ENCODE peak calls at places on chromosome 9, in eight cellular contexts. Q, F, N, Z, S, G, E and T are unnamed samples. For H3K36me3, the result is how much of the 10 kb centered on the place peaks cover.

GRCh38 chr9:96376926-96377874 is 6.3 kb downstream of the SLC35D2 start:
- DNase-seq in Q (peak), F (peak), N (no peak), Z (no peak), S (peak), G (no peak), E (no peak), T (peak)

GRCh38 chr9:35816708-35817107 is 1.9 kb upstream of the HINT2 start:
- DNase-seq in Q (no peak), F (no peak), N (no peak), Z (no peak), S (peak), G (no peak), E (no peak), T (no peak)

GRCh38 chr9:107283621-107284616 is 840 bp downstream of the RAD23B start:
- DNase-seq in Q (peak), F (peak), N (peak), Z (peak), S (peak), G (peak), E (peak), T (peak)

GRCh38 chr9:84481819-84482218 is 141.3 kb upstream of the SLC28A3 start:
- DNase-seq in Q (no peak), F (no peak), N (no peak), Z (no peak), S (no peak), G (no peak), E (no peak), T (no peak)

GRCh38 chr9:134333234-134333873 is 7.1 kb downstream of the RXRA start:
- DNase-seq in Q (no peak), F (no peak), N (no peak), Z (no peak), S (peak), G (no peak), E (no peak), T (peak)

GRCh38 chr9:81146684-81147337 is 542.5 kb downstream of the TLE1 start:
- DNase-seq in Q (peak), F (no peak), N (no peak), Z (no peak), S (no peak), G (no peak), E (no peak), T (no peak)

GRCh38 chr9:114869845-114870244 is 60.5 kb downstream of the TNFSF8 start:
- DNase-seq in Q (no peak), F (peak), N (no peak), Z (no peak), S (peak), G (no peak), E (no peak), T (peak)

GRCh38 chr9:124779368-124780059 is 2.6 kb downstream of the OLFML2A start:
- DNase-seq in Q (peak), F (no peak), N (no peak), Z (no peak), S (peak), G (peak), E (peak), T (no peak)

GRCh38 chr9:137800196-137801022 is 77.2 kb upstream of the CACNA1B start:
- DNase-seq in Q (no peak), F (no peak), N (no peak), Z (no peak), S (no peak), G (no peak), E (no peak), T (no peak)

GRCh38 chr9:30039712-30040111 is 2344.7 kb upstream of the ACO1 start:
- DNase-seq in Q (no peak), F (no peak), N (no peak), Z (no peak), S (no peak), G (no peak), E (no peak), T (no peak)

GRCh38 chr9:133107245-133107722 is 13.8 kb downstream of the RALGDS start:
- DNase-seq in Q (no peak), F (no peak), N (peak), Z (no peak), S (no peak), G (peak), E (no peak), T (no peak)

GRCh38 chr9:17967731-17968130 is 388.9 kb downstream of the SH3GL2 start:
- DNase-seq in Q (no peak), F (no peak), N (no peak), Z (no peak), S (no peak), G (no peak), E (no peak), T (no peak)

GRCh38 chr9:79382468-79382867 is 189.3 kb upstream of the TLE4 start:
- DNase-seq in Q (no peak), F (no peak), N (no peak), Z (no peak), S (no peak), G (no peak), E (no peak), T (no peak)

GRCh38 chr9:13970018-13970417 is 343.9 kb downstream of the NFIB start:
- DNase-seq in Q (no peak), F (no peak), N (no peak), Z (no peak), S (no peak), G (no peak), E (no peak), T (no peak)

GRCh38 chr9:95316274-95316673 is 1.2 kb downstream of the FANCC start:
- DNase-seq in Q (no peak), F (no peak), N (no peak), Z (no peak), S (no peak), G (no peak), E (no peak), T (no peak)

GRCh38 chr9:81833563-81834345 is 94.5 kb upstream of the SPATA31D4 start:
- DNase-seq in Q (peak), F (no peak), N (no peak), Z (no peak), S (peak), G (no peak), E (no peak), T (no peak)

GRCh38 chr9:111994831-111995458 is 98.3 kb downstream of the UGCG start:
- DNase-seq in Q (no peak), F (no peak), N (no peak), Z (no peak), S (no peak), G (no peak), E (no peak), T (no peak)

GRCh38 chr9:134431626-134432025 is 105.4 kb downstream of the RXRA start:
- DNase-seq in Q (no peak), F (no peak), N (no peak), Z (no peak), S (no peak), G (no peak), E (no peak), T (no peak)

GRCh38 chr9:14441976-14442651 is 128.2 kb upstream of the NFIB start:
- DNase-seq in Q (peak), F (no peak), N (no peak), Z (no peak), S (peak), G (no peak), E (no peak), T (peak)

GRCh38 chr9:127735530-127736176 is 559 bp upstream of the TOR2A start:
- DNase-seq in Q (no peak), F (no peak), N (no peak), Z (no peak), S (no peak), G (no peak), E (no peak), T (no peak)

GRCh38 chr9:6114424-6114823 is 99.0 kb upstream of the RANBP6 start:
- DNase-seq in Q (no peak), F (no peak), N (no peak), Z (no peak), S (no peak), G (no peak), E (no peak), T (no peak)

GRCh38 chr9:133999866-134000265 is 7.7 kb upstream of the VAV2 start:
- DNase-seq in Q (no peak), F (no peak), N (no peak), Z (no peak), S (no peak), G (no peak), E (no peak), T (no peak)

GRCh38 chr9:113464286-113464660 is 746 bp downstream of the RGS3 start:
- DNase-seq in Q (no peak), F (no peak), N (no peak), Z (no peak), S (no peak), G (no peak), E (no peak), T (no peak)

GRCh38 chr9:136443687-136444086 is 4.0 kb upstream of the INPP5E start:
- DNase-seq in Q (no peak), F (no peak), N (no peak), Z (no peak), S (no peak), G (no peak), E (no peak), T (no peak)

GRCh38 chr9:136444102-136444501 is 4.5 kb upstream of the INPP5E start:
- DNase-seq in Q (no peak), F (no peak), N (no peak), Z (no peak), S (no peak), G (no peak), E (no peak), T (no peak)

GRCh38 chr9:136443087-136443486 is 3.4 kb upstream of the INPP5E start:
- DNase-seq in Q (no peak), F (no peak), N (no peak), Z (no peak), S (no peak), G (no peak), E (no peak), T (no peak)

GRCh38 chr9:136447173-136447778 is 7.6 kb upstream of the INPP5E start:
- DNase-seq in Q (no peak), F (no peak), N (no peak), Z (no peak), S (no peak), G (no peak), E (no peak), T (no peak)

DNA sequence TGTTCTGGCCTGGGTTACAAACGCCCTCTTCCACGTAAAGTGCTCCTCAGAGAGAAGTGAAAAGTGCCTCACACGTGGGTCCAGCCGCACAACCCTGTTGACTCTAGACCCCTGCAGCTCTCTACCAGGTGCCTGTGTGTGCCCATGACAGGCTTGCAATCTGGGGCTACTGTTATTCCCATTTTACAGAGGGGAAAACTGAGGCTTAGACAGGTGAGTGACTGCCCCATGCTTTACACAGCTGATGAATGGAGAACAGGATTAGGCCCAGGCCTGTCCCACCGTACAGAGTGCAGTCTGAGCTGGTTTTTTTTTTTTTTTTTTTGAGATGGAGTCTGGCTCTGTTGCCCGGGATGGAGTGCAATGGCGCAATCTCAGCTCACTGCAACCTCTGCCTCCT is 6.2 kb upstream of the INPP5E start:
- DNase-seq in Q (no peak), F (no peak), N (no peak), Z (no peak), S (no peak), G (no peak), E (no peak), T (no peak)
- H3K36me3 ChIP-seq in Q (half or more), F (under half), N (under half), Z (under half), S (half or more), G (under half), E (under half), T (under half)

GRCh38 chr9:99222416-99223280 is 566 bp downstream of the SEC61B start:
- DNase-seq in Q (peak), F (no peak), N (no peak), Z (no peak), S (no peak), G (no peak), E (no peak), T (peak)
- H3K36me3 ChIP-seq in Q (under half), F (under half), N (under half), Z (under half), S (under half), G (under half), E (under half), T (under half)

DNA sequence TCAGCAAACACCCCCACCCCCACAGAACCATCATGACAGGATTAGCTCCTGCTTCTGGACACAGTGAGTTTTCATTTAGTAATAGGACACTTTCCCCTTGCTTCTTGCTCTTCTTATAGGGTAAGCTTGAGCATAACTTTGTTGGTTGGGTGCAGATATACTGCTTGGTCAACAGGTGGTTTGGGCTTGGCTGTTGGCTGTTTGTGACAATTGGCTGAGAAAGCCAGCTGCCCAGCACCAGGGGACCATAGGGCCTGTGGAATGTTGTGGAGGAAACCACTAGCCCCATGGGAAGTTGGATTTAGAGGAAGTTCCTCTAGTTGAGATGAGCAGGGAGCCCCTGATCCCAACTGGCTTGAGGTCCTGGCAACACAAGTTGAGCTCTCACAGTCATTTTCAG is 30.5 kb downstream of the PPP3R2 start:
- DNase-seq in Q (no peak), F (no peak), N (no peak), Z (no peak), S (no peak), G (no peak), E (no peak), T (no peak)
- H3K36me3 ChIP-seq in Q (under half), F (half or more), N (under half), Z (under half), S (under half), G (under half), E (under half), T (under half)

DNA sequence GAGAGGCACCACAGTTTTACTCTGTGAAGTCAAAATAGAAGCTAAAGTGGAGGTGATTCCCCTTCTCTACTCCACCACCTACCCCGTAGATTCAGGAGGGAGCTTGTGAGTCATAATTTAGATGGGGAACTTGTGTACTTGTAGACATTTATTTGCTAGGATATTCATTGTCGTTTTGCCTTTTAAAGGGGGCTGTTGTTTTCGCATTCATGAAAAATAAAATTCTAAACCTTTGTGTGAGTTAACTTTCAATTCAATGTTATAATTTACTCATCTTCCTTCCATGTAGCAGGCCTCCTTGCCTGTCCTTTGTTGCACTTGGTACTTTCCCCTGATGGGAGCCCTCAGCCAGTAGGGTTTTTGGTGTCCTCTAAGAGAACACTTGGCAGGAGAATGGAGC is 22.0 kb downstream of the SECISBP2 start:
- DNase-seq in Q (no peak), F (no peak), N (no peak), Z (no peak), S (no peak), G (no peak), E (no peak), T (no peak)
- H3K36me3 ChIP-seq in Q (under half), F (under half), N (under half), Z (under half), S (half or more), G (under half), E (under half), T (under half)

GRCh38 chr9:71079451-71079850 is 42.0 kb downstream of the TRPM3 start:
- DNase-seq in Q (peak), F (no peak), N (no peak), Z (no peak), S (peak), G (no peak), E (no peak), T (peak)

GRCh38 chr9:71072587-71072986 is 48.8 kb downstream of the TRPM3 start:
- DNase-seq in Q (no peak), F (no peak), N (no peak), Z (no peak), S (no peak), G (no peak), E (no peak), T (no peak)

GRCh38 chr9:71073494-71073893 is 47.9 kb downstream of the TRPM3 start:
- DNase-seq in Q (no peak), F (no peak), N (no peak), Z (no peak), S (no peak), G (no peak), E (no peak), T (no peak)

GRCh38 chr9:71071633-71072032 is 49.8 kb downstream of the TRPM3 start:
- DNase-seq in Q (no peak), F (no peak), N (no peak), Z (no peak), S (no peak), G (no peak), E (no peak), T (no peak)

DNA sequence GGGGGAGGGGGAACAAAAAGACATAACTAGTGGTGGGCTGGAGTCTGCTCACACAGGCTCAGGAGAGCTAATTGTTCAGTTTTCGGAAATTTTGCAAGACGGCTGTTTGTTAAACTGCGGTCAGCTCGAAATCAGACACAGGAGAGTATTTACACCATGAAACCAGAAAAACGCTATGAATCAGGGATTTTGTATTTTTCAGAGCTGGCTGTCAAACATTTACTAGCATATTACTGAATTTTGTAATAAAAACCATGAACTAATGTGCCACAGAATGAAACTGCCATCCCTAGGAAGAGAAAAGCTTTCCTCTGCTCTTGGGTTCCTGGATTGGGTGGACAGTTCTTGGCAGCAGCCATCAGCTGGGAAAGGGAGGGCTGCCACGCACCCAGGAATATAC is 45.3 kb downstream of the TRPM3 start:
- DNase-seq in Q (no peak), F (no peak), N (no peak), Z (no peak), S (no peak), G (no peak), E (no peak), T (no peak)
- H3K36me3 ChIP-seq in Q (under half), F (under half), N (under half), Z (under half), S (under half), G (under half), E (under half), T (under half)

DNA sequence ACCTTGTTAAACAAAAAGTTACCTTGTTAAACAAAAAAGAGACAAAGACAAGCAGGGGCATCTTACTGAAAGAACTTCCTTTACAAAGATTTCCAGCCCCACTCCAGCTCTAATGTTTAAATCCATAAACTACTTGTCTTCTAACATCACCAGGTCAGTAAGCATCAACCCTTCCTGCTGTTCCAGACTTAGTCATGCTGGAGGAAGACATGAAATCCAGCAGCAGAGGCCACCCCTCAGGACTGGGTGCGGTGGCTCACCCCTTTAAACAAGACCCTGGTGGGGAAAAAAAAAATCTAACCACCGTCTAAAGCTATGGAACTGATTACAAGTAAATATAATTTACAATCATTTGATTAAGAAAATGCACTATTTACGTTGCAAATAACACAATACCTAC is 9.1 kb downstream of the PDCL start:
- DNase-seq in Q (peak), F (no peak), N (no peak), Z (no peak), S (no peak), G (no peak), E (no peak), T (no peak)
- H3K36me3 ChIP-seq in Q (under half), F (under half), N (under half), Z (under half), S (under half), G (under half), E (under half), T (under half)